ENCODE peak calls at places on chromosome 10, in five cellular contexts. C, A, T, B and Z are unnamed samples.

GRCh38 chr10:46520941-46521340 is 35.5 kb downstream of the GPRIN2 start:
- DNase-seq in T (no peak), A (peak; percentile 53), B (no peak), C (no peak), Z (no peak)

GRCh38 chr10:92430103-92430502 is 139.1 kb downstream of the MARCHF5 start:
- DNase-seq in A (no peak), T (no peak), C (no peak), B (no peak), Z (no peak)

GRCh38 chr10:76874151-76874550 is 763.5 kb downstream of the KCNMA1 start:
- DNase-seq in B (no peak), T (peak; percentile 4), C (no peak), A (no peak), Z (no peak)

GRCh38 chr10:52883996-52884871 is 111.7 kb upstream of the MBL2 start:
- DNase-seq in T (peak; percentile 37), C (peak; percentile 23), A (peak; percentile 74), B (peak; percentile 92), Z (peak; percentile 90)

GRCh38 chr10:85003083-85003482 is 674.7 kb downstream of the CCSER2 start:
- DNase-seq in B (no peak), T (no peak), C (no peak), A (no peak), Z (no peak)

GRCh38 chr10:66273966-66274519 is 651.8 kb upstream of the LRRTM3 start:
- DNase-seq in C (no peak), A (no peak), B (no peak), T (no peak), Z (no peak)

GRCh38 chr10:61987951-61988379 is 86.5 kb downstream of the ARID5B start:
- DNase-seq in A (no peak), C (no peak), T (no peak), B (no peak), Z (no peak)

GRCh38 chr10:75209325-75210192 is 1.0 kb upstream of the VDAC2 start:
- DNase-seq in A (peak; percentile 76), T (peak; percentile 59), C (no peak), B (no peak), Z (peak; percentile 82)

GRCh38 chr10:63123963-63124362 is 9.2 kb upstream of the NRBF2 start:
- DNase-seq in T (no peak), B (no peak), A (no peak), C (no peak), Z (no peak)

GRCh38 chr10:79413196-79413595 is 32.2 kb downstream of the ZCCHC24 start:
- DNase-seq in A (no peak), T (peak; percentile 72), B (no peak), C (no peak), Z (no peak)

GRCh38 chr10:27147701-27148100 is 6.5 kb downstream of the YME1L1 start:
- DNase-seq in A (no peak), B (no peak), C (no peak), T (no peak), Z (no peak)

GRCh38 chr10:91621483-91622113 is 11.3 kb downstream of the PPP1R3C start:
- DNase-seq in B (no peak), T (no peak), A (no peak), C (no peak), Z (no peak)

GRCh38 chr10:72065439-72066025 is 22.8 kb downstream of the SPOCK2 start:
- DNase-seq in C (no peak), T (no peak), A (no peak), B (no peak), Z (no peak)

GRCh38 chr10:103120977-103121735 is 71.9 kb downstream of the NT5C2 start:
- DNase-seq in C (no peak), B (peak; percentile 92), T (no peak), A (no peak), Z (no peak)

GRCh38 chr10:8042864-8043568 is 11.5 kb upstream of the GATA3 start:
- DNase-seq in B (no peak), A (peak; percentile 22), T (no peak), C (no peak), Z (no peak)

GRCh38 chr10:77444041-77444440 is 193.6 kb downstream of the KCNMA1 start:
- DNase-seq in A (no peak), C (no peak), B (no peak), T (no peak), Z (no peak)

GRCh38 chr10:46231087-46231486 is 55.7 kb upstream of the ANTXRL start:
- DNase-seq in A (no peak), B (no peak), C (no peak), T (no peak), Z (no peak)

GRCh38 chr10:62732841-62733653 is 71.5 kb upstream of the ADO start:
- DNase-seq in C (peak; percentile 71), T (no peak), B (no peak), A (no peak), Z (no peak)

GRCh38 chr10:43606323-43607198 is at the start of gene ZNF485:
- DNase-seq in C (peak; percentile 32), B (peak; percentile 23), T (peak; percentile 91), A (peak; percentile 91), Z (peak; percentile 85)

GRCh38 chr10:23604613-23605012 is 165.7 kb downstream of the OTUD1 start:
- DNase-seq in A (no peak), B (no peak), T (no peak), C (no peak), Z (no peak)

GRCh38 chr10:79059859-79060379 is 8.8 kb upstream of the ZMIZ1 start:
- DNase-seq in B (peak; percentile 86), A (no peak), T (no peak), C (no peak), Z (no peak)

GRCh38 chr10:59895629-59896116 is 10.7 kb downstream of the CCDC6 start:
- DNase-seq in T (peak; percentile 57), A (peak; percentile 20), B (peak; percentile 80), C (no peak), Z (no peak)

GRCh38 chr10:50512743-50513416 is 110.9 kb downstream of the SGMS1 start:
- DNase-seq in B (no peak), A (no peak), C (no peak), T (no peak), Z (no peak)

GRCh38 chr10:90817173-90817889 is 40.5 kb downstream of the HTR7 start:
- DNase-seq in T (peak; percentile 5), A (no peak), B (no peak), C (no peak), Z (no peak)

GRCh38 chr10:70850097-70850496 is 34.3 kb downstream of the SGPL1 start:
- DNase-seq in B (no peak), A (no peak), C (no peak), T (no peak), Z (no peak)

GRCh38 chr10:126593968-126594701 is 76.4 kb downstream of the C10orf90 start:
- DNase-seq in T (no peak), A (no peak), C (no peak), B (no peak), Z (no peak)
- TF ChIP-seq JUND in T (no peak), A (no peak), C (no peak), B (no peak), Z (no peak)

GRCh38 chr10:110042181-110042580 is 34.4 kb downstream of the ADD3 start:
- DNase-seq in C (no peak), A (no peak), T (no peak), B (no peak), Z (no peak)
- TF ChIP-seq JUND in C (no peak), A (no peak), T (no peak), B (no peak), Z (no peak)

GRCh38 chr10:110214380-110214826 is 7.0 kb downstream of the MXI1 start:
- DNase-seq in C (no peak), T (no peak), B (no peak), A (no peak), Z (no peak)

GRCh38 chr10:110210663-110211454 is 3.5 kb downstream of the MXI1 start:
- DNase-seq in A (peak; percentile 95), B (peak; percentile 95), T (peak; percentile 97), C (peak; percentile 99), Z (peak; percentile 97)

GRCh38 chr10:110209926-110210662 is 2.7 kb downstream of the MXI1 start:
- DNase-seq in C (no peak), B (no peak), A (peak; percentile 82), T (peak; percentile 44), Z (peak; percentile 15)

GRCh38 chr10:110211455-110211843 is 4.0 kb downstream of the MXI1 start:
- DNase-seq in T (no peak), B (no peak), A (no peak), C (no peak), Z (no peak)

DNA sequence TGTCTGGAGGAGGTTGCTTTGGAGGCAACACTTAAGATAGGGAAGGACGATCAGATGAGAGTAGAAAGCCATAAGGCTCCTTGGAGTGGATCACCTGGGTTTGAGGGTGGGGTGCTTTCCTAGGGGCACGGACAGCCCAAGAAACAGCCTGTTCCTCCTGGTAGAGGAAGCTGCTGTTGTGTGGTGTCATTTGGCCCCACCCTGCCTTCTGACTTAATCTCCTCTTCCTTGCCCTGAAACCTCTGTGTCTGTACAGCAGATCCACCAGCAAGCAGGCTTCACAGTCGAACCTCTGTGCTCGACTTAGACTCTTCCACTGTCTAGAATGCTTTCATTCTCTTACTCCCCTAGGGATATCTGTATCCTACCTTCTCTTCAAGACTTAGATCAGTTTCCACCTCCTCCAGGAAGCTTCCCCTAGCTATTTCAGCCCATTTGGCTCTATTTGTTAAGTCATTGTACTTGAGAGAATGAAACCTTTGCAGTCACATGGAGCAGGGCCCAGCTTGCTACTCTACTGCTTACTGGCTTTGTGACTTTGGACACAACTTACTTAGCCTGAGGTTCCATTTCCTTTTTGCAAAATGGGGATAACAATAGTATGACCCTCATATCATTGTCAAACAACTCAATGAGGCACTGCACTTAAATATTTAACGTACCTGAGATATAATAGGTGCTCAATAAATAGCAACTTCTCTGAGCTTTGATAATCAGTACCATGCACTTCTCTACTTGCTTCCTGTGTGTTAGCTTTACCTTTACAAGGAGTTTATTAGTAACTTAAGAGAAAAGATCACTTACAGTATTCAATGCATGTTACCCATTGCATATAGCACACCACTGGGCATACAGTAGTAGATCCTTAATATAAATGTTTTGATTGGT is 5.0 kb downstream of the MXI1 start:
- DNase-seq in B (no peak), T (peak; percentile 63), A (no peak), C (no peak), Z (no peak)
- TF ChIP-seq JUND in B (no peak), T (no peak), A (no peak), C (no peak), Z (no peak)

DNA sequence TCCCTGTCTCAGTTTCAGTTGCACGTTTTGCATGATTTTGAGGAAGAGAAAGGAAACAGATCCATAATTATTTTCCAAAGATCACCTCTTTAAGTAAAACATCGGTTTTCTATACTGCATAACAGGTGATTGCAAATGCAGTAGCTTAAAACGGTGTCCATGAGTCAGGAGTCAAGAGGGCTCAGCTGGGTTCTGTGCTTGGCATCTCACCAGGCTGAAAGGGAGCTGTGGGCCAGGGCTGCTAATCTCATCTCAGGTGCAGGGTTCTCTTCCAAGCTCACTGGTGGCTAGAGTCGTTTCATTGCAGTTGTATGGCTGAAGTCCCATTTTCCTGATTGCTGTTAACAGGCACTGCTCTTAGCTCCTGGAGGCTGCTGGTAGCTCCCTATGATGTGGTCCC is 57.0 kb upstream of the PRKCQ start:
- DNase-seq in C (no peak), T (no peak), A (no peak), B (no peak), Z (no peak)
- TF ChIP-seq JUND in C (no peak), T (no peak), A (no peak), B (no peak), Z (no peak)

GRCh38 chr10:22570733-22571430 is 143.5 kb downstream of the PIP4K2A start:
- DNase-seq in A (no peak), C (no peak), T (no peak), B (no peak), Z (no peak)
- TF ChIP-seq JUND in A (no peak), C (no peak), T (no peak), B (no peak), Z (no peak)